ENCODE peak calls at places on chromosomes 12 and 14, in six cellular contexts. F, Z, G, U, Y and E are unnamed samples.

GRCh38 chr14:74176404-74176788 is 62.9 kb upstream of the VSX2 start:
- DNase-seq in F (no peak), Z (no peak), G (no peak), U (no peak), Y (no peak), E (no peak)

GRCh38 chr12:54036620-54037359 is 3.9 kb downstream of the HOXC5 start:
- DNase-seq in F (no peak), Z (no peak), G (peak; percentile 61), U (no peak), Y (no peak), E (no peak)

GRCh38 chr14:52380294-52380693 is 66.2 kb downstream of the PTGER2 start:
- DNase-seq in F (no peak), Z (no peak), G (no peak), U (no peak), Y (peak; percentile 29), E (peak; percentile 10)

GRCh38 chr12:12432373-12432772 is 75.5 kb downstream of the BORCS5 start:
- DNase-seq in F (no peak), Z (no peak), G (no peak), U (no peak), Y (peak; percentile 87), E (no peak)

GRCh38 chr12:7899755-7900154 is 27.0 kb upstream of the SLC2A14 start:
- DNase-seq in F (no peak), Z (no peak), G (no peak), U (no peak), Y (peak; percentile 36), E (no peak)

GRCh38 chr12:122862872-122863701 is 27.8 kb downstream of the HIP1R start:
- DNase-seq in F (peak; percentile 92), Z (no peak), G (no peak), U (no peak), Y (no peak), E (no peak)

GRCh38 chr12:58819945-58820344 is 100.4 kb downstream of the LRIG3 start:
- DNase-seq in F (no peak), Z (no peak), G (no peak), U (no peak), Y (no peak), E (no peak)

GRCh38 chr14:93648440-93649168 is 139.7 kb downstream of the PRIMA1 start:
- DNase-seq in F (no peak), Z (no peak), G (no peak), U (no peak), Y (peak; percentile 1), E (no peak)

GRCh38 chr12:128076188-128076587 is 190.8 kb upstream of the TMEM132C start:
- DNase-seq in F (no peak), Z (no peak), G (no peak), U (no peak), Y (peak; percentile 76), E (no peak)

GRCh38 chr14:100292776-100293461 is 13.3 kb downstream of the SLC25A29 start:
- DNase-seq in F (peak; percentile 48), Z (no peak), G (no peak), U (no peak), Y (no peak), E (no peak)

GRCh38 chr12:1666215-1666614 is 24.7 kb upstream of the ADIPOR2 start:
- DNase-seq in F (no peak), Z (no peak), G (no peak), U (no peak), Y (no peak), E (no peak)

GRCh38 chr12:70609739-70610491 is 27.3 kb downstream of the PTPRB start:
- DNase-seq in F (peak; percentile 70), Z (no peak), G (no peak), U (peak; percentile 77), Y (peak; percentile 29), E (no peak)

GRCh38 chr12:69972136-69972535 is 147.1 kb downstream of the MYRFL start:
- DNase-seq in F (no peak), Z (no peak), G (no peak), U (no peak), Y (no peak), E (no peak)

GRCh38 chr12:92905258-92905810 is 23.8 kb downstream of the EEA1 start:
- DNase-seq in F (no peak), Z (no peak), G (no peak), U (no peak), Y (no peak), E (no peak)

GRCh38 chr12:113893221-113893620 is 72.9 kb downstream of the RBM19 start:
- DNase-seq in F (no peak), Z (no peak), G (no peak), U (no peak), Y (no peak), E (no peak)

GRCh38 chr14:29536886-29537511 is 390.6 kb downstream of the PRKD1 start:
- DNase-seq in F (no peak), Z (no peak), G (no peak), U (no peak), Y (peak; percentile 61), E (no peak)

GRCh38 chr12:111304642-111305071 is 64.2 kb downstream of the PHETA1 start:
- DNase-seq in F (no peak), Z (no peak), G (no peak), U (no peak), Y (peak; percentile 6), E (no peak)

GRCh38 chr12:79454338-79454777 is 236.4 kb downstream of the PAWR start:
- DNase-seq in F (no peak), Z (no peak), G (no peak), U (no peak), Y (peak; percentile 44), E (no peak)

GRCh38 chr12:130768120-130768519 is 52.0 kb upstream of the RIMBP2 start:
- DNase-seq in F (no peak), Z (no peak), G (no peak), U (no peak), Y (no peak), E (no peak)

GRCh38 chr12:80226576-80226975 is 127.2 kb downstream of the OTOGL start:
- DNase-seq in F (no peak), Z (no peak), G (no peak), U (no peak), Y (peak; percentile 45), E (no peak)

GRCh38 chr14:69247691-69248440 is 12.1 kb upstream of the GALNT16 start:
- DNase-seq in F (no peak), Z (no peak), G (no peak), U (no peak), Y (peak; percentile 99), E (no peak)

GRCh38 chr14:100692256-100692655 is 34.4 kb upstream of the DLK1 start:
- DNase-seq in F (no peak), Z (no peak), G (no peak), U (no peak), Y (no peak), E (no peak)